ENCODE peak calls at places on chromosomes 11 and 22, in eight cellular contexts. E is C1 segment of cervical spinal cord; Q is colonic mucosa; F is activated CD4-positive, alpha-beta T cell treated with anti-CD3 and anti-CD28 coated beads, Interleukin-2, amount 50 U/mL, for 4 hours; L is EH; G is NCI-H2171 treated with DMSO at 0.1 percent for 48 hours; B is thyroid gland; C is activated T-cell treated with anti-CD3 and anti-CD28 coated beads, Interleukin-2, amount 50 U/mL, for 1 hour. T is an unnamed sample.

GRCh38 chr11:70510106-70510505 is 111.8 kb downstream of the CTTN start:
- DNase-seq in E (no peak), Q (no peak), F (no peak), L (no peak), G (no peak), B (no peak), C (no peak), T (no peak)

GRCh38 chr22:49765091-49765771 is 62.4 kb downstream of the BRD1 start:
- DNase-seq in E (no peak), Q (peak; percentile 16), F (no peak), L (no peak), G (peak; percentile 31), B (no peak), C (no peak), T (no peak)

GRCh38 chr11:18457435-18457834 is 1.8 kb downstream of the LDHAL6A start:
- DNase-seq in E (no peak), Q (no peak), F (no peak), L (peak; percentile 4), G (no peak), B (no peak), C (no peak), T (no peak)

GRCh38 chr11:15141381-15141780 is 26.7 kb downstream of the INSC start:
- DNase-seq in E (no peak), Q (no peak), F (no peak), L (no peak), G (peak; percentile 8), B (no peak), C (no peak), T (no peak)

GRCh38 chr11:75347781-75348613 is 3.5 kb downstream of the ARRB1 start:
- DNase-seq in E (no peak), Q (peak; percentile 52), F (no peak), L (peak; percentile 97), G (peak; percentile 7), B (no peak), C (no peak), T (no peak)

GRCh38 chr11:13003726-13004493 is 5.2 kb upstream of the RASSF10 start:
- DNase-seq in E (no peak), Q (no peak), F (no peak), L (no peak), G (peak; percentile 3), B (no peak), C (no peak), T (no peak)

GRCh38 chr22:19762315-19763140 is 1.9 kb downstream of the TBX1 start:
- DNase-seq in E (no peak), Q (no peak), F (no peak), L (no peak), G (no peak), B (no peak), C (no peak), T (no peak)

GRCh38 chr11:95764267-95764898 is 25.2 kb downstream of the FAM76B start:
- DNase-seq in E (no peak), Q (no peak), F (no peak), L (peak; percentile 57), G (peak; percentile 85), B (no peak), C (no peak), T (no peak)

GRCh38 chr11:35115688-35116030 is 23.3 kb upstream of the CD44 start:
- DNase-seq in E (no peak), Q (no peak), F (no peak), L (no peak), G (peak; percentile 17), B (no peak), C (no peak), T (no peak)

GRCh38 chr22:30861688-30862552 is 106.7 kb downstream of the MORC2 start:
- DNase-seq in E (no peak), Q (no peak), F (no peak), L (no peak), G (no peak), B (no peak), C (no peak), T (no peak)

GRCh38 chr22:18998998-18999397 is 62.9 kb upstream of the PRODH start:
- DNase-seq in E (no peak), Q (no peak), F (no peak), L (no peak), G (no peak), B (no peak), C (no peak), T (no peak)

GRCh38 chr11:79087957-79088318 is 352.9 kb downstream of the TENM4 start:
- DNase-seq in E (no peak), Q (no peak), F (no peak), L (peak; percentile 53), G (no peak), B (peak; percentile 73), C (no peak), T (no peak)

GRCh38 chr22:36386900-36387663 is 685 bp downstream of the MYH9 start:
- DNase-seq in E (peak; percentile 20), Q (peak; percentile 78), F (no peak), L (peak; percentile 41), G (no peak), B (peak; percentile 60), C (peak; percentile 67), T (peak; percentile 87)

GRCh38 chr11:14625804-14626203 is 17.8 kb upstream of the PDE3B start:
- DNase-seq in E (no peak), Q (no peak), F (no peak), L (no peak), G (no peak), B (no peak), C (no peak), T (no peak)

GRCh38 chr22:46896568-46897245 is 134.3 kb downstream of the TBC1D22A start:
- DNase-seq in E (no peak), Q (no peak), F (no peak), L (no peak), G (no peak), B (no peak), C (no peak), T (no peak)

GRCh38 chr11:10908215-10908990 is 50.5 kb upstream of the ZBED5 start:
- DNase-seq in E (no peak), Q (no peak), F (no peak), L (peak; percentile 99), G (no peak), B (peak; percentile 75), C (no peak), T (no peak)

GRCh38 chr11:106076923-106077608 is at the start of gene KBTBD3:
- DNase-seq in E (peak; percentile 98), Q (peak; percentile 98), F (peak; percentile 98), L (peak; percentile 99), G (peak; percentile 93), B (peak; percentile 99), C (peak; percentile 97), T (peak; percentile 98)

GRCh38 chr11:62555464-62556092 is 9.0 kb upstream of the AHNAK start:
- DNase-seq in E (no peak), Q (no peak), F (peak; percentile 26), L (peak; percentile 14), G (no peak), B (no peak), C (peak; percentile 68), T (peak; percentile 45)

GRCh38 chr11:32105871-32106312 is 15.0 kb downstream of the RCN1 start:
- DNase-seq in E (no peak), Q (no peak), F (no peak), L (no peak), G (no peak), B (no peak), C (no peak), T (no peak)

GRCh38 chr11:82718307-82718706 is 15.4 kb downstream of the FAM181B start:
- DNase-seq in E (peak; percentile 74), Q (no peak), F (no peak), L (peak; percentile 60), G (peak; percentile 17), B (peak; percentile 32), C (peak; percentile 19), T (peak; percentile 16)

GRCh38 chr11:36030707-36031365 is 87.0 kb downstream of the LDLRAD3 start:
- DNase-seq in E (no peak), Q (no peak), F (no peak), L (peak; percentile 82), G (peak; percentile 97), B (no peak), C (no peak), T (no peak)

GRCh38 chr11:116738975-116739374 is 33.8 kb downstream of the BUD13 start:
- DNase-seq in E (no peak), Q (no peak), F (no peak), L (no peak), G (no peak), B (no peak), C (no peak), T (no peak)

GRCh38 chr11:101617735-101618332 is 34.0 kb upstream of the TRPC6 start:
- DNase-seq in E (no peak), Q (no peak), F (no peak), L (no peak), G (no peak), B (no peak), C (no peak), T (no peak)

GRCh38 chr22:40525250-40525884 is 111.2 kb downstream of the MRTFA start:
- DNase-seq in E (no peak), Q (peak; percentile 60), F (peak; percentile 74), L (peak; percentile 60), G (peak; percentile 26), B (peak; percentile 31), C (peak; percentile 78), T (peak; percentile 72)

GRCh38 chr22:26570126-26570525 is 19.8 kb downstream of the TPST2 start:
- DNase-seq in E (no peak), Q (peak; percentile 40), F (no peak), L (no peak), G (no peak), B (peak; percentile 71), C (no peak), T (no peak)

GRCh38 chr11:74783241-74783871 is 34.7 kb downstream of the RNF169 start:
- DNase-seq in E (no peak), Q (no peak), F (no peak), L (peak; percentile 84), G (no peak), B (no peak), C (no peak), T (no peak)

GRCh38 chr22:32202539-32203180 is 2.2 kb downstream of the RFPL2 start:
- DNase-seq in E (no peak), Q (peak; percentile 71), F (no peak), L (peak; percentile 26), G (peak; percentile 49), B (peak; percentile 78), C (no peak), T (peak; percentile 65)

GRCh38 chr11:125968363-125968762 is 22.5 kb downstream of the VSIG10L2 start:
- DNase-seq in E (no peak), Q (no peak), F (no peak), L (no peak), G (no peak), B (no peak), C (no peak), T (no peak)

GRCh38 chr11:46455816-46456215 is 64.2 kb upstream of the CHRM4 start:
- DNase-seq in E (no peak), Q (no peak), F (no peak), L (no peak), G (no peak), B (no peak), C (no peak), T (no peak)

GRCh38 chr11:75562836-75563484 is 907 bp downstream of the SERPINH1 start:
- DNase-seq in E (no peak), Q (no peak), F (no peak), L (peak; percentile 81), G (peak; percentile 45), B (peak; percentile 33), C (no peak), T (no peak)

GRCh38 chr11:27253200-27253599 is 109.8 kb downstream of the CCDC34 start:
- DNase-seq in E (no peak), Q (no peak), F (no peak), L (no peak), G (no peak), B (no peak), C (no peak), T (no peak)

T was measured in left colon.